ENCODE peak calls at places on chromosomes 13 and 19, in eight cellular contexts. K, F, L, V, A, T, X and M are unnamed samples. For H3K36me3, the result is how much of the 10 kb centered on the place peaks cover.

GRCh38 chr13:112782433-112783010 is 92.7 kb downstream of the ATP11A start:
- DNase-seq in K (no peak), X (no peak), A (peak), F (no peak), V (no peak), T (peak), L (no peak), M (no peak)

GRCh38 chr19:23547816-23548430 is 139.1 kb downstream of the ZNF675 start:
- DNase-seq in F (no peak), L (no peak), T (no peak), K (no peak), A (no peak), X (no peak), V (no peak), M (no peak)

GRCh38 chr19:29882719-29883105 is 59.3 kb upstream of the URI1 start:
- DNase-seq in F (no peak), L (no peak), T (no peak), K (no peak), A (no peak), V (no peak), X (no peak), M (no peak)

GRCh38 chr19:56764296-56764695 is 76.2 kb downstream of the PEG3 start:
- DNase-seq in L (no peak), V (no peak), T (no peak), K (no peak), F (no peak), X (no peak), A (no peak), M (no peak)

GRCh38 chr13:106619688-106620555 is 52.0 kb upstream of the ARGLU1 start:
- DNase-seq in X (no peak), T (no peak), L (peak), A (peak), K (no peak), V (peak), F (peak), M (no peak)

GRCh38 chr19:10137751-10138682 is 18.3 kb upstream of the EIF3G start:
- DNase-seq in T (no peak), V (no peak), K (no peak), A (peak), X (peak), L (no peak), F (no peak), M (no peak)

GRCh38 chr13:37715606-37716015 is 117.0 kb upstream of the POSTN start:
- DNase-seq in L (peak), A (no peak), V (no peak), K (no peak), X (no peak), T (no peak), F (no peak), M (no peak)

GRCh38 chr19:33310606-33311325 is 8.4 kb upstream of the CEBPA start:
- DNase-seq in A (no peak), L (no peak), K (no peak), T (peak), F (peak), V (no peak), X (no peak), M (no peak)

GRCh38 chr13:45055198-45055901 is 65.0 kb upstream of the GTF2F2 start:
- DNase-seq in X (no peak), V (peak), F (no peak), T (no peak), K (no peak), L (peak), A (no peak), M (no peak)

GRCh38 chr13:110128546-110128945 is 178.4 kb downstream of the COL4A1 start:
- DNase-seq in V (no peak), L (no peak), F (no peak), X (no peak), A (no peak), K (no peak), T (no peak), M (no peak)

GRCh38 chr19:56837492-56837891 is 3.0 kb downstream of the PEG3 start:
- DNase-seq in K (peak), A (peak), F (peak), T (peak), L (no peak), V (peak), X (peak), M (peak)

GRCh38 chr13:110664673-110665072 is 41.2 kb downstream of the CARS2 start:
- DNase-seq in X (no peak), T (no peak), L (no peak), A (no peak), K (no peak), F (no peak), V (no peak), M (no peak)

GRCh38 chr13:76693086-76693485 is 193.1 kb downstream of the KCTD12 start:
- DNase-seq in L (no peak), K (no peak), F (no peak), X (no peak), T (no peak), V (no peak), A (no peak), M (no peak)

GRCh38 chr13:22111961-22112360 is 441.1 kb downstream of the FGF9 start:
- DNase-seq in V (no peak), X (no peak), T (no peak), F (no peak), L (no peak), A (no peak), K (no peak), M (no peak)

GRCh38 chr13:91347996-91348905 is 764 bp downstream of the MIR17HG start:
- DNase-seq in T (peak), L (no peak), V (peak), K (peak), X (peak), F (peak), A (peak), M (peak)

GRCh38 chr13:30730526-30730925 is 4.8 kb upstream of the ALOX5AP start:
- DNase-seq in A (no peak), K (no peak), V (no peak), L (no peak), X (no peak), F (no peak), T (no peak), M (no peak)

GRCh38 chr13:112821340-112822055 is 131.7 kb downstream of the ATP11A start:
- DNase-seq in V (no peak), F (no peak), A (no peak), T (peak), K (no peak), L (peak), X (no peak), M (no peak)

GRCh38 chr13:98581377-98581776 is 4.5 kb upstream of the STK24 start:
- DNase-seq in F (no peak), V (no peak), X (no peak), A (no peak), L (no peak), K (no peak), T (no peak), M (no peak)

GRCh38 chr13:75788494-75788991 is 152.4 kb downstream of the LMO7 start:
- DNase-seq in T (peak), F (peak), K (peak), V (no peak), A (no peak), X (no peak), L (peak), M (no peak)

GRCh38 chr13:91066745-91067144 is 280.7 kb upstream of the MIR17HG start:
- DNase-seq in A (no peak), T (no peak), X (no peak), K (no peak), F (no peak), V (no peak), L (no peak), M (no peak)

GRCh38 chr13:51026016-51026415 is 85.1 kb downstream of the C13orf42 start:
- DNase-seq in X (no peak), L (no peak), V (no peak), A (no peak), F (no peak), T (no peak), K (no peak), M (no peak)

GRCh38 chr13:106036870-106037269 is 498.6 kb downstream of the EFNB2 start:
- DNase-seq in A (no peak), X (no peak), L (no peak), T (no peak), F (no peak), V (no peak), K (no peak), M (no peak)

GRCh38 chr13:109010912-109011311 is 381.5 kb downstream of the MYO16 start:
- DNase-seq in F (no peak), V (no peak), A (no peak), L (no peak), X (no peak), K (no peak), T (no peak), M (no peak)

GRCh38 chr19:14023404-14024235 is 4.3 kb upstream of the RLN3 start:
- DNase-seq in F (no peak), L (peak), X (no peak), T (peak), K (peak), A (peak), V (peak), M (no peak)

GRCh38 chr13:30113531-30113930 is 193.8 kb downstream of the KATNAL1 start:
- DNase-seq in T (no peak), V (no peak), F (no peak), A (no peak), L (no peak), K (no peak), X (no peak), M (no peak)

DNA sequence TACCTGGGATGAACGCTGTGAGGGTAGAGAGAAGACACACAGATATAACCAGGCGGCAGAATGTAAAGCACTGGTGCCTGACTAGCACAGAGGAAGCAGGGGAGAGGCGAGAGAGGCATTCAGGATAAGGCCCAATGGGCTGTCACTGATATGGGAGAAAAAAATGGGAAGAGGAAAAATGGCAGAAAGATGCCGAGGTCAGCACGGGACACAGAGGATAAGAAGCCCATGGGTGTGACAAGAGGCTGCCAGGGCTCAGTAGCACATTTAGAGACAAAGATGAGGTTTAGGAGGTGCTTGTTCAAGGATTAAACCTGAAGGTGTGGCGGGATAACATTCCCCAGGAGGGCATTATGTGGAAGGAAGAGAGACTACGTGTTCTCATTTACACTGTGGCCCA is 5.6 kb downstream of the SMG9 start:
- DNase-seq in K (no peak), V (no peak), T (no peak), X (no peak), F (no peak), L (no peak), A (no peak), M (no peak)
- H3K36me3 ChIP-seq in K (under half), V (under half), T (half or more), X (under half), F (half or more), L (under half), A (under half), M (under half)

GRCh38 chr13:83220241-83220640 is 662.0 kb downstream of the SLITRK1 start:
- DNase-seq in V (no peak), L (peak), A (no peak), T (no peak), X (no peak), K (no peak), F (no peak), M (no peak)
- H3K4me3 ChIP-seq in V (no peak), L (no peak), A (no peak), T (no peak), X (no peak), K (no peak), F (no peak), M (no peak)

GRCh38 chr19:4068058-4068966 is 1.6 kb upstream of the ZBTB7A start:
- DNase-seq in L (no peak), X (no peak), A (no peak), V (no peak), T (no peak), F (no peak), K (no peak), M (no peak)

GRCh38 chr19:4065430-4066175 is 1.1 kb downstream of the ZBTB7A start:
- DNase-seq in A (peak), V (peak), L (peak), F (peak), K (peak), X (peak), T (peak), M (peak)

GRCh38 chr19:4067396-4068057 is 828 bp upstream of the ZBTB7A start:
- DNase-seq in K (no peak), A (no peak), V (no peak), X (peak), F (no peak), T (no peak), L (no peak), M (no peak)

GRCh38 chr19:4066176-4066606 is 508 bp downstream of the ZBTB7A start:
- DNase-seq in T (no peak), F (no peak), L (no peak), A (peak), V (no peak), K (peak), X (peak), M (no peak)

DNA sequence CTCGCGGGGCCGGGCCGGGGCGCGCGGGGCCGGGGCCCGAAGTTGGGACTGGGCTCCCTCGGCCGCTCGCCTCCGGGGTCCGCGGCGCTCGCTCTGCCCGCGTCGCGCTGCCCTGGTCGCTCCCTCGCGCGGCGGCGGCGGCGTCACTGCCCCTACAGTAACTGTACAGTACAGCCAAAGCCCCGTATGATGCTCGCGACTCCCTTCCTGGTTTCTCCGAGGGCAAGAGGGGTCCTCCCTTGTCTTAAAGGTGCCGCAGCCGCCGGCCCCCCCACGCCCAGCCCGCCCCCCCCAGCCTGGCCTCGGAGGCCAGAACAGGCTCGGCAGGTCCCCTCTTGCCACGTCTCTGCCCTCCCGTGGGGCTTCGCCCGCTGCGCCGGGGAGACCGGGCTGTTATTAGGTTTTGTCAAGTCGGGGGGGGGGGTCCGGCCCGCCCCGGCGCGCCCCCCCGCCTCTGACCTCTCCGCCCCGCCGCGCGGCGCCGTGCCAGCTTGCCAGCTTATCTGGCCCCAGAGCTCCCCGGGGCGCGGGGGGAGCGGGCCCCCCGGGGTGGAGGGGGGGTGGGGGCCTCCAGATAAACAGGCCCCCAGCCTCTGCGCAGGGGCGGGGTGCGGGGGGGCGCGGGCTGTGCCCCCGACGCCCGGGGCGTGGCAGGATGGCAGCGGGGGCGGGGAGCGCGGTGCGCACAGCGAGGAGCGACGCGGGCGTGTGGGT is at the start of gene ZBTB7A:
- DNase-seq in T (peak), X (peak), K (peak), L (peak), A (peak), V (peak), F (peak), M (peak)
- TF ChIP-seq POLR2A in T (no peak), X (no peak), K (no peak), L (no peak), A (peak), V (peak), F (peak), M (no peak)

GRCh38 chr13:93882086-93882651 is 597.3 kb downstream of the DCT start:
- DNase-seq in V (no peak), F (no peak), T (no peak), L (peak), K (no peak), A (no peak), X (no peak), M (no peak)
- H3K36me3 ChIP-seq in V (under half), F (under half), T (under half), L (under half), K (under half), A (under half), X (under half), M (under half)

GRCh38 chr19:54532528-54532927 is 29.9 kb downstream of the LAIR2 start:
- DNase-seq in V (no peak), T (no peak), X (no peak), K (no peak), L (no peak), A (no peak), F (no peak), M (no peak)
- H3K4me3 ChIP-seq in V (no peak), T (no peak), X (no peak), K (no peak), L (no peak), A (no peak), F (no peak), M (no peak)

GRCh38 chr19:8490395-8490760 is 12.1 kb downstream of the PRAM1 start:
- DNase-seq in A (no peak), X (peak), V (no peak), F (no peak), T (no peak), L (no peak), K (no peak), M (no peak)

GRCh38 chr19:8488351-8488750 is 14.1 kb downstream of the PRAM1 start:
- DNase-seq in T (no peak), L (no peak), K (no peak), V (no peak), X (no peak), F (no peak), A (no peak), M (no peak)

GRCh38 chr19:8491574-8491973 is 10.9 kb downstream of the PRAM1 start:
- DNase-seq in X (no peak), K (no peak), L (no peak), T (no peak), V (no peak), A (no peak), F (no peak), M (no peak)

GRCh38 chr19:8490873-8491272 is 11.6 kb downstream of the PRAM1 start:
- DNase-seq in K (no peak), F (no peak), A (no peak), L (no peak), V (no peak), T (no peak), X (peak), M (no peak)

GRCh38 chr19:8489591-8490394 is 12.6 kb downstream of the PRAM1 start:
- DNase-seq in K (no peak), T (no peak), A (no peak), L (no peak), V (no peak), X (peak), F (no peak), M (no peak)
- TF ChIP-seq POLR2A in K (no peak), T (no peak), A (no peak), L (no peak), V (no peak), X (no peak), F (no peak), M (no peak)

DNA sequence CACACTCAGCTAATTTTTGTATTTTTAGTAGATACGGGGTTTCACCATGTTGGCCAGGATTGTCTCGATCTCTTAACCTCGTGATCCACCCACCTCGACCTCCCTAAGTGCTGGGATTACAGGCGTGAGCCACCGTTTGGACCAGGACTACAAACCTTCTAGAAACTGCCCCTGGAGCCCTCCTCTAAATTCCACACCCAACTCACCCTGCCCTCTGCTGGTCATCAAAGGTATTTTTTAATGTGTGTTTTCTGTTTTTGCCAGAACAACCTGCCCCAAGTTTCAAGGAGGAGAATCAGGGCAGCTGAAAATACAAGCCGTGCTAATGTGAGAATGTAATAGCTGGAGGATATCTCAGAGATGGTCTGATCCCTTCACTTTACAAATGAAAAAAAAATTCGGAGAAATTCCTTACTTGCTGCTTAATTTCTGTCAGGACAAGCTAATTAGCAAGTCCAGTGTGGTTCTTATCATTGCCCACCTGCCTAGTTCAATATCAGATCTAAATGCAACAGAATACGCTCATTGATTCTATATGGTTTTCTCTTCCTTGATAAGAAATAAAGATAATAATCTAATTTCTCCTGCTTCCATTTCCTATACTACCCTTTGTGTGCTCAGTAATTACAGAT is 4.1 kb downstream of the ATP8A2 start:
- DNase-seq in T (no peak), V (no peak), F (no peak), X (no peak), L (peak), A (peak), K (no peak), M (no peak)
- H3K36me3 ChIP-seq in T (under half), V (under half), F (under half), X (under half), L (under half), A (under half), K (under half), M (under half)

DNA sequence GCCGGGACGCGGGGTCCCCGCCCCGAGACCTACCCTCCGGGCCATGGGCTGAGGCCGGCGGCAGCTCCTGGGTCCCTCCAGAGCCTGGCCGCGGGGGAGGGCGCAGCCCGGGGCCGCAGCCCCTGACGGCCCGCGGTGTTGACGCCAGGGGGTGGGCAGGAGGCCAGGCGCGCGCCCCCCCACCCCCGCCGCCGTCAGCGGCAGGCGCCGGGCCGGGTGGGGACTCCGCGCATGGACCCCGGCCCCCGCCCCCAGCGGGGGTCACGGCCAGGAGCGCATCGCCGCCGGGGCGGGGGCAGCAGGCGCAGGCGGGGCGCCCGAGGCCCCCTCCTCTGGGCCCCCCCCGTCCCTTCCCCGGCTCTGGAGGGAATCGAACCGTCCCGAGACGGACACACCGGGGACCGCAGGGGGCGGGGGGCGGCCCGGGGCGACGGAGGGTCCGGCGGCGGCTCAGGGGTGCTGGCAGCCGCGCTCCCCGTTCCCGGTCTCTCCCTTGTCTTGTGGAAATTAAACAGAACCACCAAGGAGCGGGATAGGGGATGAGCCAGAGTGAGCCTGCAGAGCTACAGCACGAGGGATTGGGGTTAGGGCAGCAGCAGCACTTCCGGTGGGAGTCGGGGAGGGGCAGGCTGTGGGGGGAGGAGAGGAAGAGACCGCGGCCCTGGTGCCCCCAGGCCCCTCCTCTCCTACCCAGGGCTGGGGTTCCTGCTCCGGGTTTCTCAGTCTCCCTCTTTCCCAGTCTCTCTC is at the start of gene MEIS3:
- DNase-seq in L (no peak), V (no peak), K (no peak), X (peak), A (no peak), F (no peak), T (no peak), M (no peak)
- H3K4me3 ChIP-seq in L (peak), V (peak), K (peak), X (peak), A (peak), F (peak), T (peak), M (peak)

DNA sequence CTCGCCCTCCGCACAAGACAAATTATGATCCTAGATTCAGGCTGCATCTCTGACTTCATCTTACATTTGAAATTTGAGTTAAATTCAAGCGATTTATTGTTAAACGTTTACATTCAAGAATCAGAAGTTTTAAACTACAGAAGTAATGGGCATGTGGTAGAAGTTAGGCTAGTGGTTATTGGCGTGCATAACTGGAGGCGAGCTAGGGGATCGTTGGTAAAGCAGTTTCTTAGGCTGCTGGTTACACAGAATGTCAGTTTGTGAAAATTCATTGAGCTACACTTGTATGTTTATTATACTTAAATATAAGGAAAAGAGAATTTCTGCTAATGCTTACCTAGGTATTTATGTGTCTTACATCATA is 733 bp upstream of the CDX2 start:
- DNase-seq in K (no peak), A (no peak), L (no peak), X (no peak), V (no peak), T (no peak), F (no peak), M (no peak)
- TF ChIP-seq POLR2A in K (no peak), A (no peak), L (no peak), X (no peak), V (no peak), T (no peak), F (no peak), M (no peak)